ENCODE peak calls at places on chromosomes 2 and 18, in five cellular contexts. One of them, this sample, is unnamed. For H3K4me1, the result is how much of the 10 kb centered on the place peaks cover.

GRCh38 chr2:37322368-37322767 is 2.3 kb downstream of the PRKD3 start:
- DNase-seq in mammary epithelial cell: no peak
- DNase-seq in transverse colon: no peak
- DNase-seq in colonic mucosa: no peak
- DNase-seq in A549: no peak
- DNase-seq in this sample: peak

GRCh38 chr2:231563378-231563961 is 29.2 kb upstream of the TEX44 start:
- DNase-seq in mammary epithelial cell: peak
- DNase-seq in transverse colon: peak
- DNase-seq in colonic mucosa: peak
- DNase-seq in A549: peak
- DNase-seq in this sample: peak

GRCh38 chr2:147364597-147364996 is 480.2 kb upstream of the ACVR2A start:
- DNase-seq in mammary epithelial cell: no peak
- DNase-seq in transverse colon: no peak
- DNase-seq in colonic mucosa: no peak
- DNase-seq in A549: no peak
- DNase-seq in this sample: no peak

GRCh38 chr2:7269993-7270392 is 352.8 kb downstream of the RNF144A start:
- DNase-seq in mammary epithelial cell: no peak
- DNase-seq in transverse colon: no peak
- DNase-seq in colonic mucosa: no peak
- DNase-seq in A549: no peak
- DNase-seq in this sample: no peak

GRCh38 chr18:54948350-54948837 is 10.9 kb downstream of the CCDC68 start:
- DNase-seq in mammary epithelial cell: no peak
- DNase-seq in transverse colon: no peak
- DNase-seq in colonic mucosa: no peak
- DNase-seq in A549: no peak
- DNase-seq in this sample: no peak

GRCh38 chr2:38097611-38098350 is 21.8 kb upstream of the CYP1B1 start:
- DNase-seq in mammary epithelial cell: peak
- DNase-seq in transverse colon: no peak
- DNase-seq in colonic mucosa: no peak
- DNase-seq in A549: no peak
- DNase-seq in this sample: peak

GRCh38 chr2:39736593-39736992 is 42.5 kb downstream of the THUMPD2 start:
- DNase-seq in mammary epithelial cell: peak
- DNase-seq in transverse colon: no peak
- DNase-seq in colonic mucosa: no peak
- DNase-seq in A549: no peak
- DNase-seq in this sample: no peak

GRCh38 chr2:16031848-16032159 is 91.5 kb downstream of the MYCN start:
- DNase-seq in mammary epithelial cell: no peak
- DNase-seq in transverse colon: peak
- DNase-seq in colonic mucosa: peak
- DNase-seq in A549: no peak
- DNase-seq in this sample: no peak

GRCh38 chr2:231991664-231992063 is 30.2 kb downstream of the DIS3L2 start:
- DNase-seq in mammary epithelial cell: no peak
- DNase-seq in transverse colon: no peak
- DNase-seq in colonic mucosa: no peak
- DNase-seq in A549: no peak
- DNase-seq in this sample: no peak

GRCh38 chr2:66445781-66446177 is 10.9 kb downstream of the MEIS1 start:
- DNase-seq in mammary epithelial cell: no peak
- DNase-seq in transverse colon: no peak
- DNase-seq in colonic mucosa: no peak
- DNase-seq in A549: no peak
- DNase-seq in this sample: no peak

GRCh38 chr18:32308493-32309120 is 118.8 kb downstream of the MEP1B start:
- DNase-seq in mammary epithelial cell: peak
- DNase-seq in transverse colon: no peak
- DNase-seq in colonic mucosa: no peak
- DNase-seq in A549: peak
- DNase-seq in this sample: peak

GRCh38 chr2:9768388-9768787 is 74.9 kb upstream of the TAF1B start:
- DNase-seq in mammary epithelial cell: no peak
- DNase-seq in transverse colon: peak
- DNase-seq in colonic mucosa: no peak
- DNase-seq in A549: no peak
- DNase-seq in this sample: peak

GRCh38 chr2:80073134-80073561 is 231.4 kb downstream of the LRRTM1 start:
- DNase-seq in mammary epithelial cell: peak
- DNase-seq in transverse colon: peak
- DNase-seq in colonic mucosa: peak
- DNase-seq in A549: peak
- DNase-seq in this sample: peak

GRCh38 chr2:118738524-118739308 is 108.7 kb downstream of the EN1 start:
- DNase-seq in mammary epithelial cell: peak
- DNase-seq in transverse colon: no peak
- DNase-seq in colonic mucosa: no peak
- DNase-seq in A549: peak
- DNase-seq in this sample: peak

GRCh38 chr2:19632327-19633040 is 269.3 kb downstream of the TTC32 start:
- DNase-seq in mammary epithelial cell: no peak
- DNase-seq in transverse colon: no peak
- DNase-seq in colonic mucosa: peak
- DNase-seq in A549: no peak
- DNase-seq in this sample: no peak

GRCh38 chr18:72086421-72086820 is 457.7 kb downstream of the CBLN2 start:
- DNase-seq in mammary epithelial cell: no peak
- DNase-seq in transverse colon: no peak
- DNase-seq in colonic mucosa: no peak
- DNase-seq in A549: no peak
- DNase-seq in this sample: no peak

GRCh38 chr2:10378189-10378588 is 69.9 kb downstream of the ODC1 start:
- DNase-seq in mammary epithelial cell: no peak
- DNase-seq in transverse colon: peak
- DNase-seq in colonic mucosa: no peak
- DNase-seq in A549: no peak
- DNase-seq in this sample: no peak

GRCh38 chr2:85796046-85796548 is 42.3 kb downstream of the ATOH8 start:
- DNase-seq in mammary epithelial cell: no peak
- DNase-seq in transverse colon: peak
- DNase-seq in colonic mucosa: no peak
- DNase-seq in A549: no peak
- DNase-seq in this sample: no peak

GRCh38 chr2:85799215-85799956 is 45.6 kb downstream of the ATOH8 start:
- DNase-seq in mammary epithelial cell: peak
- DNase-seq in transverse colon: peak
- DNase-seq in colonic mucosa: no peak
- DNase-seq in A549: peak
- DNase-seq in this sample: no peak

GRCh38 chr2:85797263-85797660 is 43.5 kb downstream of the ATOH8 start:
- DNase-seq in mammary epithelial cell: no peak
- DNase-seq in transverse colon: peak
- DNase-seq in colonic mucosa: no peak
- DNase-seq in A549: no peak
- DNase-seq in this sample: no peak

GRCh38 chr2:85796549-85797262 is 42.9 kb downstream of the ATOH8 start:
- DNase-seq in mammary epithelial cell: no peak
- DNase-seq in transverse colon: peak
- DNase-seq in colonic mucosa: no peak
- DNase-seq in A549: no peak
- DNase-seq in this sample: peak

GRCh38 chr2:85797959-85798358 is 44.2 kb downstream of the ATOH8 start:
- DNase-seq in mammary epithelial cell: no peak
- DNase-seq in transverse colon: peak
- DNase-seq in colonic mucosa: no peak
- DNase-seq in A549: peak
- DNase-seq in this sample: peak
- H3K4me1 ChIP-seq in mammary epithelial cell: under half
- H3K4me1 ChIP-seq in transverse colon: under half
- H3K4me1 ChIP-seq in colonic mucosa: under half
- H3K4me1 ChIP-seq in A549: under half
- H3K4me1 ChIP-seq in this sample: under half

DNA sequence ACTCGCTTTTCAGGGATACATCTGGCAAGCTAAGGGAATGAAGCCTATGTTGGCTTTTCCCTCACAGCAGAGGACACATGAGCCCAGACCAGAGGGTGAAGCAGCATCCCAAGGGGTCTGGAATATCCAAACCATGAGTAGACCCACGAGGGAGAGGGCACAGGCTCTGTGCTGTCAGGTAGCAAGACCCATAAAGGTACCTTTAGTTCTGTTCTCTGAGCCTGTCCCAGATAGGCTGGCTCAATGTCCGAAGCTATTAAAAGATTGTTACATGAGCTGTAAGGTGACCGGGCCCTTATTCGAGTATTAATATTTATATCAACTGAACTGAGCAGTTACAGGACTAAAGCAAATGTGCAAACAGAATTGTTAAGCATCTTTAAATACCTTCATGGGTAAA is 52.2 kb downstream of the TPGS2 start:
- DNase-seq in mammary epithelial cell: no peak
- DNase-seq in transverse colon: no peak
- DNase-seq in colonic mucosa: no peak
- DNase-seq in A549: no peak
- DNase-seq in this sample: no peak
- H3K27ac ChIP-seq in mammary epithelial cell: no peak
- H3K27ac ChIP-seq in transverse colon: no peak
- H3K27ac ChIP-seq in colonic mucosa: no peak
- H3K27ac ChIP-seq in A549: no peak
- H3K27ac ChIP-seq in this sample: no peak

GRCh38 chr2:219252570-219252899 is 508 bp upstream of the TUBA4B start:
- DNase-seq in mammary epithelial cell: no peak
- DNase-seq in transverse colon: no peak
- DNase-seq in colonic mucosa: peak
- DNase-seq in A549: peak
- DNase-seq in this sample: peak
- H3K4me1 ChIP-seq in mammary epithelial cell: half or more
- H3K4me1 ChIP-seq in transverse colon: under half
- H3K4me1 ChIP-seq in colonic mucosa: under half
- H3K4me1 ChIP-seq in A549: half or more
- H3K4me1 ChIP-seq in this sample: half or more

GRCh38 chr2:197142074-197142473 is 168.5 kb downstream of the ANKRD44 start:
- DNase-seq in mammary epithelial cell: no peak
- DNase-seq in transverse colon: no peak
- DNase-seq in colonic mucosa: no peak
- DNase-seq in A549: no peak
- DNase-seq in this sample: no peak
- H3K27ac ChIP-seq in mammary epithelial cell: no peak
- H3K27ac ChIP-seq in transverse colon: no peak
- H3K27ac ChIP-seq in colonic mucosa: no peak
- H3K27ac ChIP-seq in A549: no peak
- H3K27ac ChIP-seq in this sample: no peak

GRCh38 chr2:237691908-237692600 is 64.7 kb downstream of the LRRFIP1 start:
- DNase-seq in mammary epithelial cell: peak
- DNase-seq in transverse colon: peak
- DNase-seq in colonic mucosa: peak
- DNase-seq in A549: peak
- DNase-seq in this sample: peak

GRCh38 chr2:237692601-237693079 is 65.3 kb downstream of the LRRFIP1 start:
- DNase-seq in mammary epithelial cell: no peak
- DNase-seq in transverse colon: peak
- DNase-seq in colonic mucosa: no peak
- DNase-seq in A549: no peak
- DNase-seq in this sample: no peak

GRCh38 chr2:237689569-237690131 is 62.3 kb downstream of the LRRFIP1 start:
- DNase-seq in mammary epithelial cell: no peak
- DNase-seq in transverse colon: peak
- DNase-seq in colonic mucosa: peak
- DNase-seq in A549: no peak
- DNase-seq in this sample: no peak

GRCh38 chr2:237693281-237694039 is 66.1 kb downstream of the LRRFIP1 start:
- DNase-seq in mammary epithelial cell: peak
- DNase-seq in transverse colon: peak
- DNase-seq in colonic mucosa: peak
- DNase-seq in A549: peak
- DNase-seq in this sample: peak

DNA sequence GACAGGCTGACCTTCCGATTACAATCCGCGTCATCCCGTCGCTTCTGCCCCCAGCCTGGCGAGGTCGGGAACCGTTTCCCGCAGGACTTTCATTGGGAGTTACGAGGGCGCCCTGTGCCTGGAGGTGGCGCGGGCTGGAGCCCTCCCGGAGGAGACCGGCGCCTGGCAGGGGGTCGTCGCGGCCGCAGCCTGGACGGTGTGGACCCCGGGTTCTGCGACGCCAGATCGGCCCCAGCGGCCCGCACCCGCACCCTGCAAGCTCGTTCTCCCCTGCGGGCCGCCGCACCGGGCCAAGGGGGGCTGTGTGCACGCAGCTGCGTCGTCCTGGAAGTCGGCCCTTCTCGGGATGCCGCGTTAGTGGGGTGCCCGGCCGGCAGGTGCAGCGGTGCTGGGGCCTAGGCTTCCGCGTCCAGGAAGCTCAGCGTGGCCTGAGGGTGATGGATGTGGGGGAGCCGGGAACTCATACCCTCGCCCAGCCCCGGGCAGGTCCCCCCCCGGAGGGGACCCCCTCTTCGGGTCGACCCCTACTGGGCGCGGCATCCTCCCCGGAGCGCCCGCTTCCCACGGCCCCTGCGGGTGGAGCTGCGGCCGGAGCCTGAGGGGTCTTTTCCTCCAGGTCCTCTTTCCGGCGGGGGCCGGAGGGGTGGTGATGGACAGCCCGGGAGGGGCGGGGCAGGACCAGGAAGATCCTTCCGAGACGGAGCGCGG is 64.0 kb downstream of the LRRFIP1 start:
- DNase-seq in mammary epithelial cell: no peak
- DNase-seq in transverse colon: peak
- DNase-seq in colonic mucosa: peak
- DNase-seq in A549: no peak
- DNase-seq in this sample: peak
- H3K4me1 ChIP-seq in mammary epithelial cell: half or more
- H3K4me1 ChIP-seq in transverse colon: under half
- H3K4me1 ChIP-seq in colonic mucosa: under half
- H3K4me1 ChIP-seq in A549: half or more
- H3K4me1 ChIP-seq in this sample: half or more

GRCh38 chr18:58793361-58793760 is 71.3 kb upstream of the ZNF532 start:
- DNase-seq in mammary epithelial cell: peak
- DNase-seq in transverse colon: no peak
- DNase-seq in colonic mucosa: no peak
- DNase-seq in A549: peak
- DNase-seq in this sample: peak
- H3K27ac ChIP-seq in mammary epithelial cell: peak
- H3K27ac ChIP-seq in transverse colon: peak
- H3K27ac ChIP-seq in colonic mucosa: no peak
- H3K27ac ChIP-seq in A549: peak
- H3K27ac ChIP-seq in this sample: no peak

GRCh38 chr2:47072728-47073191 is 82.3 kb downstream of the STPG4 start:
- DNase-seq in mammary epithelial cell: no peak
- DNase-seq in transverse colon: peak
- DNase-seq in colonic mucosa: peak
- DNase-seq in A549: no peak
- DNase-seq in this sample: peak
- H3K4me1 ChIP-seq in mammary epithelial cell: half or more
- H3K4me1 ChIP-seq in transverse colon: half or more
- H3K4me1 ChIP-seq in colonic mucosa: under half
- H3K4me1 ChIP-seq in A549: half or more
- H3K4me1 ChIP-seq in this sample: half or more

DNA sequence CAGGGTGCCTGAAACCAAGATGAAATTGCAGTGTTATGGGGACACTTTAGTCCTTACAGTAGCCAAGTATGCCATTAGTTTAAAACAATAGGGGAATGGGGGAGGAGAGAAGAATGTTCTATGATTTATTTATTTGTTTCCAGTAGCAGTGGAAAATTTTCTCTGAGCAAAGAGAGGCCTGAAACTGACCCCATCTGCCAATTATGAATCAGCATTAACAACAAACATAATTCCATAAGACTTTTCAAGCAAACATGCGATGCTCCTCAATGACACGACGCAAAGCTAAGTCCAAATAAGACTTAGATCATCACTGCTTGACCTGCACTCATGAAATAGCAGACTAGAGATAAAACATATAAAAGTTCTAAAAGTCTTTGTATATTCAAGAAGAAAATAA is 4.0 kb downstream of the KLF7 start:
- DNase-seq in mammary epithelial cell: no peak
- DNase-seq in transverse colon: no peak
- DNase-seq in colonic mucosa: no peak
- DNase-seq in A549: no peak
- DNase-seq in this sample: no peak
- H3K27ac ChIP-seq in mammary epithelial cell: peak
- H3K27ac ChIP-seq in transverse colon: peak
- H3K27ac ChIP-seq in colonic mucosa: peak
- H3K27ac ChIP-seq in A549: peak
- H3K27ac ChIP-seq in this sample: peak

This sample was measured in osteoblast.